ENCODE peak calls at places on chromosomes 4 and X, in nine cellular contexts. J is endothelial cell, K is PC-3, P is IMR-90, N is dorsolateral prefrontal cortex, A is suprapubic skin, D is fibroblast of the aortic adventitia, G is heart right ventricle, F is heart left ventricle. I is an unnamed sample.

GRCh38 chr4:5460106-5460801 is 248.1 kb downstream of the EVC2 start:
- DNase-seq in J (peak), K (peak), P (peak), N (no peak), A (peak), D (peak), G (no peak), F (no peak), I (no peak)

GRCh38 chr4:19128176-19128575 is 1106.6 kb upstream of the LCORL start:
- DNase-seq in J (no peak), K (no peak), P (no peak), N (no peak), A (no peak), D (no peak), G (no peak), F (no peak), I (no peak)

GRCh38 chr4:150327262-150327780 is 249.1 kb downstream of the DCLK2 start:
- DNase-seq in J (no peak), K (no peak), P (no peak), N (no peak), A (no peak), D (no peak), G (no peak), F (no peak), I (no peak)

GRCh38 chrX:140701480-140701879 is 8.1 kb upstream of the LINC00632 start:
- DNase-seq in J (no peak), K (peak), P (peak), N (peak), A (no peak), D (peak), G (no peak), F (no peak), I (no peak)

GRCh38 chrX:30196322-30196721 is 19.0 kb upstream of the MAGEB2 start:
- DNase-seq in J (no peak), K (peak), P (peak), N (no peak), A (no peak), D (peak), G (no peak), F (no peak), I (no peak)

GRCh38 chr4:109323348-109323747 is 20.9 kb upstream of the COL25A1 start:
- DNase-seq in J (no peak), K (no peak), P (no peak), N (no peak), A (no peak), D (no peak), G (no peak), F (no peak), I (no peak)

GRCh38 chr4:156778606-156779005 is 193.0 kb downstream of the PDGFC start:
- DNase-seq in J (no peak), K (peak), P (peak), N (no peak), A (no peak), D (peak), G (no peak), F (no peak), I (no peak)

GRCh38 chrX:38654302-38654701 is 93.0 kb downstream of the TSPAN7 start:
- DNase-seq in J (peak), K (peak), P (peak), N (peak), A (no peak), D (peak), G (peak), F (no peak), I (no peak)

DNA sequence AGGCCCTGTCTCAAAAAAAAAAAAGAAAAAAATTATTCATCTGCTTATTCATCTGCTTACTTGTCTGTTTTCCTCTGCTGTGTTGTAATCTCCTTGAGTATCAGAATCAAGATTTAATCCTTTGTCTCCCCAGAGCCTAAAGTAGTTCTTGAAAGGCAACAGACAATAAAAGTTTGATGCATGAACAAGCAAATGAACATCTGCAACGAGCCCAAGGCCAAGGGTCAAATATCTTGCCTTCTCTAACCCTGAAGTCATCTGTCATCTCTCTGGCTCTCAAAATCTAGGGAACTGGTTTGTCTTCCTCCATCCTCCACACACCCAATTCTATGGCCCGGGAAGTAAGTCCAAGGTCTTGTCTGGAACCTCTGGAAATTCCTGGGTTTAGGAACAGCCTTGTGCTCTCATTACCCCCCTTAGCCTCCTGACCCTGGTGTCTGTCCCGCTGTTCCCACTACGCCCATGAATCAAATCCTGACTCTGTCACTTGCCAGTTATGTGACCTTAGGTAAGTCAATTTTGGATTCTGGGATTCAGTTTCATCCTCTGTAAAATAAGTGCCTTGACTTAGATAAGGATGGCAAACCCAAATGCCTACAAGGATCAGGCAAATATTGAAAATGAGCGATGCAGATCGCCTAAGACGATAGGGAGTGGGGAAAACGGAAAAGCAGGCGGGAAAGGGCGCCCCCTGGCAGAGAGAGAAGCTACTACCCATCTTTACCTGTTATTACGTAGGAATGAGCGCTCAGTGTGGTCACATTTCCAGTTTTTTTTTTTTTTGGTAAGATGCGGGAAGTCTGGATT is 102.7 kb upstream of the DHX15 start:
- DNase-seq in J (no peak), K (peak), P (no peak), N (no peak), A (no peak), D (no peak), G (no peak), F (no peak), I (no peak)
- TF ChIP-seq CTCF in J (peak), K (peak), P (peak), N (peak), A (no peak), D (peak), G (peak), F (peak), I (peak)

GRCh38 chrX:13598877-13599276 is 29.5 kb downstream of the EGFL6 start:
- DNase-seq in J (peak), K (peak), P (peak), N (no peak), A (no peak), D (no peak), G (no peak), F (no peak), I (no peak)
- TF ChIP-seq CTCF in J (no peak), K (peak), P (peak), N (no peak), A (no peak), D (peak), G (peak), F (no peak), I (peak)

GRCh38 chr4:152369903-152370296 is 166.0 kb downstream of the FBXW7 start:
- DNase-seq in J (no peak), K (peak), P (peak), N (no peak), A (no peak), D (peak), G (no peak), F (no peak), I (no peak)
- TF ChIP-seq CTCF in J (no peak), K (peak), P (peak), N (peak), A (no peak), D (peak), G (peak), F (peak), I (peak)

DNA sequence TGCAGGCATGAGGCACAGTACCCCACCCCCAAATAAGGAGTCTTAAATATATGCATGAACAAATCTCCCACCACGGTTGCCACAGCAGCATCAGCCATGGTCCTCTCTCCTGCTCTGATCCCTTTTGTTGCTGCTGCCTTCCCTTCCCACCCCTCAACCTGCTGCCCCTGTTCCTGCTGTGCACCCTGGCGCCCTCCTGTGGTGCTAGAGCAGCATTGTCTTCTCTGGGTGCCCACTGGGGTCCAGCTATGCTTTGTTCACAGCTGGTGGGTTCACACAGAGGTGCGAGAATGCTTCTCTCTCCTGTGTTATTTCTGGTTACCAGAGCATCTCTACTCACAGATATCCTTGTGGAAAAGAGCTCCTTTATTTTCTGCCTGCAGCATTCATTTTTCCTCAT is 116.2 kb downstream of the GATB start:
- DNase-seq in J (peak), K (peak), P (no peak), N (no peak), A (no peak), D (no peak), G (no peak), F (no peak), I (no peak)
- TF ChIP-seq CTCF in J (peak), K (peak), P (peak), N (peak), A (peak), D (peak), G (peak), F (no peak), I (peak)

DNA sequence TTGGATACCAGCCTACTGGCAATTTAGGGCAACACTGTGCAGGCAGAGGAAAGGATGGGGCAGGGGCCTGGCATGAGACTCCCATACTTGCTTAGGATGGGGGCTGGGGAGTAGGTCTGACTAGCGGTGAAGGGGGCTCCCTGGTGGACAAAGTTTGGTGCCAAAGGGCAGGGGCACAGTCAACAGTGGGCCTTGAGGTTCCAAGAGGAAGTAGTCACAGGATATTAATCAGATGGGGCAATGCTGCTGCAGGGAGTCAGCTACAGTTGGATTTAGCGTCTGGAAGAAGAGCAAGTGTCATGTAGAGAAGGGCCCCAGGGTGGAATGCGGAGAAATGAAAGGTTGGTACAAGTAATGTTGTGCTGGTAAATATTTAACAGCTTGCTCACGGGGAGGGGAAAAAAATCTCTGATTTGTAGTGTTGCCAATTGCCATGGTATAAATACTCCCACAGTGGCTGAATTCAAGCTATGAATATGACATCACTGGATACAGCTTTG is 139.4 kb downstream of the PJA1 start:
- DNase-seq in J (no peak), K (peak), P (peak), N (no peak), A (no peak), D (peak), G (no peak), F (no peak), I (no peak)
- TF ChIP-seq CTCF in J (no peak), K (peak), P (no peak), N (no peak), A (no peak), D (no peak), G (no peak), F (no peak), I (no peak)